ENCODE peak calls at places on chromosomes 7 and 10, in six cellular contexts. O is SK-N-SH, W is upper lobe of left lung, T is HL-60, G is HCT116, R is prostate gland. N is an unnamed sample.

GRCh38 chr7:137869260-137869659 is 22.5 kb upstream of the DGKI start:
- DNase-seq in G (no peak), R (no peak), T (no peak), W (no peak), O (no peak), N (no peak)

GRCh38 chr7:40969641-40970040 is 733.2 kb downstream of the INHBA start:
- DNase-seq in R (no peak), W (no peak), O (peak; percentile 50), G (no peak), T (no peak), N (no peak)

GRCh38 chr10:24556746-24557742 is 166.6 kb downstream of the ARHGAP21 start:
- DNase-seq in R (peak; percentile 40), G (peak; percentile 66), T (no peak), O (peak; percentile 47), W (no peak), N (peak; percentile 29)

GRCh38 chr7:114481995-114482394 is 67.4 kb downstream of the FOXP2 start:
- DNase-seq in R (no peak), G (no peak), T (no peak), W (no peak), O (no peak), N (no peak)

GRCh38 chr10:6194291-6194690 is 8.4 kb upstream of the PFKFB3 start:
- DNase-seq in O (no peak), R (no peak), W (no peak), T (no peak), G (no peak), N (no peak)

GRCh38 chr7:12607134-12607533 is 36.6 kb downstream of the SCIN start:
- DNase-seq in G (no peak), R (no peak), W (no peak), O (peak; percentile 39), T (no peak), N (no peak)

GRCh38 chr7:28900311-28900710 is 57.8 kb downstream of the TRIL start:
- DNase-seq in T (no peak), W (no peak), G (no peak), O (no peak), R (no peak), N (no peak)

GRCh38 chr7:18508441-18509427 is 13.2 kb downstream of the HDAC9 start:
- DNase-seq in W (peak; percentile 26), R (no peak), T (no peak), G (peak; percentile 66), O (no peak), N (no peak)

GRCh38 chr10:86888585-86889381 is 68.6 kb downstream of the MMRN2 start:
- DNase-seq in O (no peak), T (peak; percentile 44), W (no peak), R (no peak), G (no peak), N (peak; percentile 44)

DNA sequence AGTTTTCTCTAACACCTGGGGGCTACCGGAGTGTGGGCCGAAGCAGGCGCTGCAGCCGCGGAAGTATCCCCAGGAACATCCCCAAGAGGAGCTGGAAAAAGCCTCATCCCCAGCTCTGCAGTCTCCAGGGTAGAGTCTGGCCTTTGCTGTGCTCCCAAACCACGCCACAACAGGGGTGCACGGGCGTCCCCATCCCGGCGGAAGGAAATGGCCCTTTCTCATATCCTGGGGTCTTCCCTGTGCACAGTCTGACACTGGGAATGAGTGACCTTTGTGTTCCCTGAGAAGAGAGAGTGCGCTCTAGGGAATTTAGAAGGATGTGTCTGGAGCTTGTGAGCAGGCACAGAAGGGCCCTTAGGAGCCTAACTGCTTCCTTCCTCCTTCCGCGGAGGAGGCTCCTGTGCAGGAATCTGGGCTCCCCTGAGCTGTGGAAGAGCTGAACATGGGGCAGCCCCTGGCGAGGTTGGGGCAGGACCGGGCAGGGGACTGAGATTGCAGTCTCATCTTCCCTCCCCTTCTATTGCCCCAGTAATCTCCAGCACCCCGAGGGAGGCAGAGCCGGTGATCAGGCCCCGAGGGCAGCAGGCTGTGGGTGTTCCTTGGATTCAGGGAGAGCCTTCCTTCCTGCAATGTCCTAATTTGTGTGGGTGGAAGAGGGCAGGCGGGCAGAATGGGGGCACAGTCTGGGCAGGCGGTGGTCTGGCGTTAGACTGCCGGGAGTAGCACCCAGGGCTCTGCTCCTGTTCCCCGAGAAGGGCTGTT is 1.3 kb downstream of the REPIN1 start:
- DNase-seq in O (peak; percentile 39), T (peak; percentile 39), G (no peak), R (no peak), W (no peak), N (no peak)
- TF ChIP-seq POLR2AphosphoS5 in O (no peak), T (no peak), G (no peak), R (no peak), W (no peak), N (peak; percentile 11)

GRCh38 chr10:63627376-63627775 is 106.2 kb downstream of the REEP3 start:
- DNase-seq in O (no peak), W (no peak), R (no peak), T (no peak), G (peak; percentile 8), N (no peak)

GRCh38 chr10:63630085-63630927 is 109.1 kb downstream of the REEP3 start:
- DNase-seq in G (peak; percentile 63), R (peak; percentile 91), O (peak; percentile 92), T (peak; percentile 86), W (peak; percentile 91), N (peak; percentile 63)

GRCh38 chr10:63627881-63628296 is 106.7 kb downstream of the REEP3 start:
- DNase-seq in R (no peak), W (no peak), O (no peak), G (no peak), T (peak; percentile 10), N (no peak)

GRCh38 chr10:63629363-63630084 is 108.3 kb downstream of the REEP3 start:
- DNase-seq in R (peak; percentile 96), O (peak; percentile 65), T (peak; percentile 92), G (peak; percentile 97), W (peak; percentile 96), N (peak; percentile 32)

GRCh38 chr10:63628526-63629362 is 107.5 kb downstream of the REEP3 start:
- DNase-seq in W (peak; percentile 74), G (peak; percentile 49), R (peak; percentile 67), O (peak; percentile 67), T (peak; percentile 68), N (no peak)
- TF ChIP-seq POLR2AphosphoS5 in W (peak; percentile 41), G (peak; percentile 24), R (peak; percentile 38), O (peak; percentile 50), T (peak; percentile 37), N (no peak)

DNA sequence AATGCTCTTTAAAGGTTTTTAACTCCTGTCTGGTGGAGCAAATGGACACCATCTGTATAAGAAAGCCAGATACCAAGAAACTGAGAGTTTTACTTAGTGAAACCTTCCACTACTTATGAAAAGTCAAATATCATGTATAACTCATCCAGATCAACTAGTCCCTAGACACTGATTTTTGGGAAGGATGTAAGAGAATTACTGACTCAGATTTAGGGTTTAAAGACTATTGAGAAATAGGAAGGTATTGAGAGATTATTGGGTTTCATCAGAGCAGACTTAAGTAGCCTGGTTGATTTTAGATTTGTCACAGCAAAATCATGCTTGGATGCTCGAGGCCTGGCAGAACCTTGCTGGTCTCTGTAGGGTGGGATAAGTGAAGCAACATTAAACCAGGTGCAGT is 3.1 kb downstream of the CSTF2T start:
- DNase-seq in W (no peak), O (no peak), G (no peak), R (no peak), T (no peak), N (no peak)
- TF ChIP-seq POLR2AphosphoS5 in W (no peak), O (no peak), G (no peak), R (no peak), T (no peak), N (no peak)

GRCh38 chr10:76408646-76409045 is 977.2 kb downstream of the LRMDA start:
- DNase-seq in T (no peak), R (no peak), G (no peak), O (no peak), W (no peak), N (no peak)

GRCh38 chr10:76405932-76406331 is 974.5 kb downstream of the LRMDA start:
- DNase-seq in G (no peak), T (no peak), R (no peak), O (no peak), W (peak; percentile 23), N (no peak)

GRCh38 chr10:76415559-76415958 is 984.1 kb downstream of the LRMDA start:
- DNase-seq in T (no peak), R (no peak), G (no peak), W (no peak), O (no peak), N (no peak)

GRCh38 chr10:76416642-76417041 is 985.2 kb downstream of the LRMDA start:
- DNase-seq in W (no peak), T (no peak), O (no peak), R (no peak), G (no peak), N (no peak)

GRCh38 chr10:76411719-76412435 is 980.5 kb downstream of the LRMDA start:
- DNase-seq in O (no peak), T (no peak), W (no peak), R (no peak), G (no peak), N (no peak)
- TF ChIP-seq POLR2AphosphoS5 in O (no peak), T (no peak), W (no peak), R (no peak), G (no peak), N (no peak)

GRCh38 chr7:5354460-5355279 is 69.0 kb downstream of the TNRC18 start:
- DNase-seq in W (peak; percentile 46), T (no peak), R (peak; percentile 88), O (peak; percentile 99), G (no peak), N (no peak)
- TF ChIP-seq POLR2AphosphoS5 in W (no peak), T (no peak), R (peak; percentile 70), O (no peak), G (no peak), N (no peak)

GRCh38 chr7:94547128-94547527 is 37.5 kb downstream of the CASD1 start:
- DNase-seq in G (no peak), W (no peak), R (no peak), T (no peak), O (no peak), N (no peak)
- TF ChIP-seq POLR2AphosphoS5 in G (no peak), W (no peak), R (no peak), T (no peak), O (no peak), N (no peak)

GRCh38 chr10:7622969-7623368 is 43.8 kb downstream of the ITIH5 start:
- DNase-seq in O (no peak), T (no peak), W (no peak), R (no peak), G (no peak), N (no peak)
- TF ChIP-seq POLR2AphosphoS5 in O (no peak), T (no peak), W (no peak), R (peak; percentile 3), G (no peak), N (no peak)

GRCh38 chr7:155454183-155455112 is 3.5 kb upstream of the EN2 start:
- DNase-seq in O (peak; percentile 53), R (no peak), T (no peak), W (no peak), G (no peak), N (no peak)
- TF ChIP-seq POLR2AphosphoS5 in O (no peak), R (no peak), T (no peak), W (no peak), G (no peak), N (no peak)